ENCODE peak calls at places on chromosome 15, in ten cellular contexts. A is esophagus squamous epithelium; T is foreskin keratinocyte; Q is transverse colon; L is naive thymus-derived CD4-positive, alpha-beta T cell; C is osteoblast; B is CD8-positive, alpha-beta memory T cell; F is cardiac muscle cell; Y is fibroblast of lung; M is sigmoid colon. E is an unnamed sample. For H3K4me1, the result is how much of the 10 kb centered on the place peaks cover.

GRCh38 chr15:81327526-81327925 is 3.6 kb upstream of the STARD5 start:
- DNase-seq in M (no peak), C (peak), F (peak), Q (no peak), B (no peak), A (no peak), L (no peak), Y (peak), T (no peak), E (no peak)

GRCh38 chr15:89442671-89443307 is 53.6 kb downstream of the RHCG start:
- DNase-seq in A (no peak), F (peak), C (peak), M (no peak), Y (peak), B (no peak), L (no peak), T (no peak), Q (peak), E (peak)

GRCh38 chr15:52480990-52481389 is 47.7 kb downstream of the MYO5A start:
- DNase-seq in B (no peak), A (no peak), L (no peak), C (no peak), T (no peak), Y (no peak), Q (no peak), M (no peak), F (no peak), E (no peak)

GRCh38 chr15:67731112-67731761 is 94.1 kb upstream of the SKOR1 start:
- DNase-seq in A (no peak), Y (peak), B (no peak), T (peak), F (peak), M (no peak), Q (no peak), C (no peak), L (no peak), E (no peak)

GRCh38 chr15:64009798-64010241 is 36.5 kb downstream of the DAPK2 start:
- DNase-seq in Y (no peak), M (no peak), F (no peak), A (no peak), C (no peak), Q (no peak), L (no peak), B (peak), T (peak), E (no peak)

GRCh38 chr15:71042356-71042922 is 72.8 kb upstream of the THSD4 start:
- DNase-seq in Q (no peak), M (no peak), L (no peak), A (no peak), T (no peak), B (no peak), F (no peak), Y (no peak), C (no peak), E (no peak)

GRCh38 chr15:23532019-23532418 is 33.5 kb upstream of the MKRN3 start:
- DNase-seq in Q (no peak), Y (no peak), T (no peak), B (no peak), M (no peak), A (no peak), C (no peak), L (no peak), F (peak), E (no peak)

GRCh38 chr15:54082836-54083492 is 104.7 kb downstream of the UNC13C start:
- DNase-seq in B (no peak), A (no peak), M (no peak), F (peak), Q (no peak), T (no peak), C (no peak), Y (peak), L (no peak), E (peak)

GRCh38 chr15:92930776-92931175 is 30.7 kb downstream of the CHD2 start:
- DNase-seq in Y (peak), M (no peak), B (no peak), A (no peak), C (peak), T (peak), L (no peak), F (peak), Q (no peak), E (peak)

GRCh38 chr15:82792068-82792467 is 13.8 kb downstream of the FSD2 start:
- DNase-seq in Y (no peak), Q (no peak), M (no peak), L (no peak), B (no peak), F (no peak), T (peak), A (no peak), C (no peak), E (no peak)

GRCh38 chr15:56929389-56929788 is 10.9 kb downstream of the TCF12 start:
- DNase-seq in T (no peak), B (no peak), F (peak), Y (peak), Q (no peak), C (peak), A (no peak), M (no peak), L (no peak), E (peak)

GRCh38 chr15:82536409-82537350 is 3.6 kb downstream of the RPS17 start:
- DNase-seq in T (no peak), A (no peak), Y (no peak), F (no peak), B (no peak), C (peak), Q (no peak), M (no peak), L (no peak), E (no peak)

GRCh38 chr15:44194397-44195150 is 497 bp downstream of the FRMD5 start:
- DNase-seq in T (peak), B (peak), Y (peak), C (peak), A (no peak), L (peak), F (peak), M (peak), Q (peak), E (peak)

GRCh38 chr15:51969728-51970127 is 1.9 kb downstream of the LEO1 start:
- DNase-seq in F (no peak), C (no peak), A (no peak), Y (no peak), B (no peak), Q (no peak), T (no peak), L (no peak), M (no peak), E (no peak)

GRCh38 chr15:67084561-67084960 is 19.2 kb downstream of the SMAD3 start:
- DNase-seq in Y (no peak), T (no peak), B (no peak), A (no peak), M (no peak), L (no peak), Q (no peak), C (no peak), F (no peak), E (no peak)

GRCh38 chr15:87755226-87755625 is 501.3 kb downstream of the NTRK3 start:
- DNase-seq in A (no peak), M (no peak), C (no peak), Q (no peak), F (no peak), B (no peak), L (no peak), Y (no peak), T (no peak), E (no peak)

GRCh38 chr15:83129791-83130190 is 22.3 kb downstream of the TM6SF1 start:
- DNase-seq in T (no peak), A (no peak), F (no peak), C (no peak), Q (no peak), B (no peak), M (no peak), L (no peak), Y (no peak), E (no peak)

GRCh38 chr15:51907136-51907862 is 64.3 kb downstream of the LEO1 start:
- DNase-seq in Q (peak), B (no peak), C (peak), M (no peak), A (no peak), L (no peak), F (no peak), Y (peak), T (peak), E (no peak)

GRCh38 chr15:79041598-79042175 is 48.9 kb downstream of the RASGRF1 start:
- DNase-seq in F (no peak), M (no peak), C (peak), Q (no peak), L (no peak), T (no peak), B (no peak), Y (no peak), A (no peak), E (no peak)

GRCh38 chr15:62742409-62743171 is 300.0 kb upstream of the TPM1 start:
- DNase-seq in C (peak), Y (peak), B (peak), L (peak), A (no peak), Q (peak), T (peak), F (peak), M (peak), E (peak)

GRCh38 chr15:72222433-72222832 is 8.6 kb downstream of the PKM start:
- DNase-seq in M (peak), T (peak), Y (peak), L (no peak), A (no peak), B (no peak), Q (peak), F (no peak), C (peak), E (no peak)

GRCh38 chr15:54594115-54594514 is 602.6 kb downstream of the RSL24D1 start:
- DNase-seq in A (no peak), M (no peak), Q (no peak), B (no peak), L (no peak), F (no peak), T (no peak), Y (no peak), C (no peak), E (peak)

GRCh38 chr15:66565141-66565595 is 630 bp downstream of the LCTL start:
- DNase-seq in Y (no peak), L (no peak), T (no peak), B (no peak), A (no peak), C (no peak), F (no peak), Q (no peak), M (no peak), E (no peak)

GRCh38 chr15:92184142-92184541 is 209.5 kb upstream of the ST8SIA2 start:
- DNase-seq in L (no peak), F (no peak), B (no peak), C (no peak), A (no peak), Q (no peak), Y (no peak), T (no peak), M (no peak), E (no peak)

GRCh38 chr15:99464137-99464536 is 101.6 kb upstream of the MEF2A start:
- DNase-seq in C (no peak), Y (no peak), L (no peak), T (no peak), M (no peak), F (no peak), Q (no peak), A (no peak), B (no peak), E (no peak)
- H3K4me1 ChIP-seq in C (under half), Y (under half), L (under half), T (under half), M (under half), F (under half), Q (under half), A (under half), B (under half), E (under half)

DNA sequence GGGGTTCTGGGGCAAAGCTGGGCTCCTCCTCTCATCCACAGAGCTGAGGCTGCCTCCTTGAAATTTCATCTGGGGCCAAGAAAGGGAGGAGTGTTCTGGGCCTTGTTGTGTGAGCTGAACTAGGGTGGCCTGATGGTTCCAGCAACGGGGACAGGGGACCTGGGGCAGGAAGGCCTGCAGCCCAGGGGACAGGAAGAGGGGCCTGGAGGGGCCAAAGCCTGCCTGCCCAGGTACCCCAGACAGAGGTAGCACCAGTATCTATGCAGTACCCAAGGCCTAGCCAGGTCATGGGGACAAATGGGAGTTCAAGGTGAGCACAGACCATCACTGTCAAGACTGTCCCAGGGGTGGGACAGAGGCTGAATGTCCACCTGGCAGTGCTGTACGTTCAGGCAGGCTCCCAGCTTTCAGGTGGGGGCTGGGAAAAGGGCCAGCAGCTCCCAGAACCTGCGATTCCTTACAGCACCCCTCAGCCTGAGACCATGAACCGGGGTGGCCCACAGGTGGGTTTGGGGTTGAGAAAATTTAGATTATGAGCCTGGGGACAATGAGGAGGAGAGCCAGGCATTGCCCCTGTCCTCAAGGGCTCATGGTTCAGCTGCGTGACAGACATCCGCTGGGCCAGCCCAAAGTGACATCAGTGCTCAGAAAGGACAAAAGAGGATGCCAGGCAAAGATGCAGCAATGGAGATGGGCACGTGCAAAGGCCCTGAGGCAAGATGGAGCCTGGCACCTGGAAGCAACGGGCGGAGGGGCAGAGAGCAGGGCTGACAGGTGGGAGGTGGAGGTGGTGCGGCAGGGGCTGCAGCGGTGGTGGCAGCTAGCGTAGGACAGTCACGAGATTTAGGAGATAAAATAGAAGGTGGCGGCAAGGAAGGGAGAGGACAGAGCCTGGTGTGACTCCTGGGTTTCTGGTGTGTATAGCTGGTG is 28.0 kb downstream of the PSTPIP1 start:
- DNase-seq in C (peak), Q (no peak), T (no peak), B (no peak), Y (no peak), F (no peak), A (no peak), M (no peak), L (no peak), E (no peak)
- H3K4me1 ChIP-seq in C (under half), Q (under half), T (under half), B (half or more), Y (under half), F (under half), A (under half), M (under half), L (under half), E (under half)

GRCh38 chr15:49900036-49900435 is 219.0 kb downstream of the ATP8B4 start:
- DNase-seq in M (no peak), B (no peak), T (no peak), F (peak), C (no peak), Q (no peak), A (no peak), Y (peak), L (no peak), E (no peak)
- H3K4me1 ChIP-seq in M (half or more), B (under half), T (under half), F (under half), C (half or more), Q (under half), A (under half), Y (under half), L (under half), E (under half)

DNA sequence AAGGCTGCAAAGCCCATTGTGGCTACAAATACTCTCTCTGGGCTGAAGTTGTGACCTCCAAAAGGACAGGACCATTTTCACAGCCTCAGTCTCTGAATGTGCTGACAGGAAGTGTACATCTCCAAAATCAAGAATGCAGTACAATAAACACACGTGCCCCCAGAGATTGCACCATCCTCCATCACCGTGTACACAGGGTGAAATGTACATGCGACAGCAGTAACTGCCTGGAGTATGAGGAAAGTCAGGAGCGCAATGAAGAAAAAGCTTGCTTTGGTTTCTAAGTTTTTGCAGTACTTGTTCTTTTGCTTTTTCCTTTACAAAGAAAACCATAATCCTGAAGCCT is 24.9 kb downstream of the BMF start:
- DNase-seq in Y (no peak), C (no peak), Q (no peak), T (no peak), L (no peak), F (peak), M (no peak), B (no peak), A (no peak), E (no peak)
- H3K4me1 ChIP-seq in Y (under half), C (under half), Q (under half), T (under half), L (under half), F (half or more), M (half or more), B (under half), A (under half), E (half or more)

GRCh38 chr15:36805278-36805677 is 225.9 kb downstream of the CDIN1 start:
- DNase-seq in Q (no peak), L (no peak), A (no peak), Y (no peak), F (no peak), M (no peak), C (no peak), T (no peak), B (no peak), E (no peak)
- H3K4me1 ChIP-seq in Q (under half), L (under half), A (under half), Y (under half), F (under half), M (half or more), C (under half), T (under half), B (under half), E (under half)

DNA sequence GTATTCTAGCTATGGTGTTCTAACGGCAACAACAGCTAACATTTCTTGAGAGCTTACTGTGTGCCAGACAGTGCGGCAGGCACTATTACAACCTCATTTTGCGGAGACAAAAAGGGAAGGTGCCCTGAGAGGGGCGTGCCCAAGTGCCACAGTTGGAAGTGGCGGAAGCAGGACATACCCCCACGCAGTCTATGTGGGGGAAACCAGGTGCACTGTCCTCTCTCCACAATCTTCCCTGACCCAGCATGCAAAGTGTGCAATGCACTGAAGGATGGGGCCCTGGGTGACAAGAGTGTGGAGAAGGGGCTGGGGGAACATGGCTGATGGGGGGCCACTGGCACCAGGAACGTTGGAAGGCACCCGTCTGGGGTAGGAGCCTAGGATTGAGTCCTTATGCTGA is 8.6 kb downstream of the ANP32A start:
- DNase-seq in C (no peak), F (no peak), B (no peak), T (no peak), L (no peak), A (no peak), Q (no peak), Y (no peak), M (no peak), E (no peak)
- H3K4me1 ChIP-seq in C (under half), F (half or more), B (half or more), T (under half), L (half or more), A (under half), Q (under half), Y (under half), M (half or more), E (under half)

GRCh38 chr15:74784854-74785715 is 3.2 kb downstream of the CSK start:
- DNase-seq in L (peak), Q (no peak), F (no peak), B (peak), C (no peak), A (no peak), M (no peak), Y (no peak), T (no peak), E (no peak)
- H3K4me1 ChIP-seq in L (half or more), Q (half or more), F (under half), B (half or more), C (half or more), A (half or more), M (half or more), Y (half or more), T (under half), E (half or more)

GRCh38 chr15:65062061-65062460 is 5.7 kb downstream of the RASL12 start:
- DNase-seq in C (no peak), T (no peak), L (no peak), F (no peak), Y (no peak), Q (no peak), B (no peak), M (peak), A (no peak), E (no peak)

GRCh38 chr15:65059369-65059750 is 8.4 kb downstream of the RASL12 start:
- DNase-seq in Q (no peak), L (no peak), B (no peak), F (no peak), A (no peak), Y (no peak), M (peak), C (no peak), T (no peak), E (no peak)

GRCh38 chr15:65062726-65063125 is 5.1 kb downstream of the RASL12 start:
- DNase-seq in F (no peak), B (no peak), Q (no peak), A (no peak), Y (no peak), M (no peak), L (no peak), C (no peak), T (no peak), E (no peak)

GRCh38 chr15:65059931-65060596 is 7.7 kb downstream of the RASL12 start:
- DNase-seq in C (no peak), Y (no peak), A (no peak), M (peak), L (no peak), B (no peak), T (no peak), Q (no peak), F (no peak), E (no peak)

GRCh38 chr15:65060641-65061397 is 7.0 kb downstream of the RASL12 start:
- DNase-seq in L (no peak), M (peak), C (no peak), A (no peak), Y (no peak), B (no peak), T (no peak), Q (no peak), F (no peak), E (no peak)
- H3K4me1 ChIP-seq in L (under half), M (under half), C (under half), A (under half), Y (under half), B (under half), T (under half), Q (under half), F (under half), E (under half)